ENCODE peak calls at places on chromosomes 5 and 9, in five cellular contexts. One of them, this sample, is unnamed.
A peak's percentile ranks its signal among the peaks of the same experiment; 100 is the strongest.

GRCh38 chr5:35438786-35439185 is 178.9 kb upstream of the SPEF2 start:
- DNase-seq in mesothelial cell of epicardium: no peak
- DNase-seq in suprapubic skin: no peak
- DNase-seq in GM10248: no peak
- DNase-seq in right lobe of liver: no peak
- DNase-seq in this sample: no peak

GRCh38 chr5:96120120-96120519 is 158.5 kb upstream of the ELL2 start:
- DNase-seq in mesothelial cell of epicardium: no peak
- DNase-seq in GM10248: no peak
- DNase-seq in right lobe of liver: no peak
- DNase-seq in suprapubic skin: no peak
- DNase-seq in this sample: no peak

GRCh38 chr5:40667171-40667663 is 12.5 kb upstream of the PTGER4 start:
- DNase-seq in suprapubic skin: no peak
- DNase-seq in right lobe of liver: no peak
- DNase-seq in mesothelial cell of epicardium: no peak
- DNase-seq in GM10248: no peak
- DNase-seq in this sample: no peak

GRCh38 chr9:38334234-38334633 is 58.3 kb upstream of the ALDH1B1 start:
- DNase-seq in GM10248: no peak
- DNase-seq in suprapubic skin: peak; percentile 8
- DNase-seq in right lobe of liver: no peak
- DNase-seq in mesothelial cell of epicardium: no peak
- DNase-seq in this sample: no peak

GRCh38 chr5:14452685-14453084 is 128.9 kb upstream of the OTULINL start:
- DNase-seq in suprapubic skin: no peak
- DNase-seq in right lobe of liver: no peak
- DNase-seq in GM10248: no peak
- DNase-seq in mesothelial cell of epicardium: no peak
- DNase-seq in this sample: no peak

GRCh38 chr5:56123531-56124243 is 109.4 kb downstream of the ANKRD55 start:
- DNase-seq in suprapubic skin: no peak
- DNase-seq in mesothelial cell of epicardium: no peak
- DNase-seq in GM10248: no peak
- DNase-seq in right lobe of liver: peak; percentile 55
- DNase-seq in this sample: no peak

GRCh38 chr9:95018099-95018927 is 291.8 kb downstream of the AOPEP start:
- DNase-seq in mesothelial cell of epicardium: no peak
- DNase-seq in right lobe of liver: no peak
- DNase-seq in suprapubic skin: no peak
- DNase-seq in GM10248: peak; percentile 39
- DNase-seq in this sample: no peak

GRCh38 chr5:141303756-141304155 is at the start of gene SLC25A2:
- DNase-seq in right lobe of liver: no peak
- DNase-seq in mesothelial cell of epicardium: no peak
- DNase-seq in GM10248: no peak
- DNase-seq in suprapubic skin: no peak
- DNase-seq in this sample: no peak

GRCh38 chr9:127976498-127976897 is 4.3 kb downstream of the EEIG1 start:
- DNase-seq in right lobe of liver: peak; percentile 61
- DNase-seq in suprapubic skin: no peak
- DNase-seq in GM10248: no peak
- DNase-seq in mesothelial cell of epicardium: no peak
- DNase-seq in this sample: no peak

GRCh38 chr9:125816321-125816720 is 69.1 kb downstream of the PBX3 start:
- DNase-seq in mesothelial cell of epicardium: no peak
- DNase-seq in GM10248: no peak
- DNase-seq in suprapubic skin: no peak
- DNase-seq in right lobe of liver: no peak
- DNase-seq in this sample: no peak

GRCh38 chr5:116914869-116915504 is 340.4 kb upstream of the SEMA6A start:
- DNase-seq in GM10248: no peak
- DNase-seq in right lobe of liver: no peak
- DNase-seq in suprapubic skin: no peak
- DNase-seq in mesothelial cell of epicardium: no peak
- DNase-seq in this sample: no peak

GRCh38 chr9:120413121-120414048 is 166.6 kb downstream of the CDK5RAP2 start:
- DNase-seq in suprapubic skin: no peak
- DNase-seq in GM10248: no peak
- DNase-seq in mesothelial cell of epicardium: no peak
- DNase-seq in right lobe of liver: no peak
- DNase-seq in this sample: no peak

GRCh38 chr5:102590467-102590866 is 91.7 kb upstream of the SLCO6A1 start:
- DNase-seq in mesothelial cell of epicardium: no peak
- DNase-seq in suprapubic skin: no peak
- DNase-seq in right lobe of liver: no peak
- DNase-seq in GM10248: no peak
- DNase-seq in this sample: no peak

GRCh38 chr9:95292226-95292625 is 25.3 kb downstream of the FANCC start:
- DNase-seq in suprapubic skin: no peak
- DNase-seq in GM10248: no peak
- DNase-seq in right lobe of liver: no peak
- DNase-seq in mesothelial cell of epicardium: no peak
- DNase-seq in this sample: no peak

GRCh38 chr9:13267743-13268142 is 11.7 kb downstream of the MPDZ start:
- DNase-seq in right lobe of liver: no peak
- DNase-seq in GM10248: no peak
- DNase-seq in suprapubic skin: no peak
- DNase-seq in mesothelial cell of epicardium: no peak
- DNase-seq in this sample: no peak

GRCh38 chr9:87766697-87767096 is 40.8 kb downstream of the CTSL start:
- DNase-seq in mesothelial cell of epicardium: no peak
- DNase-seq in GM10248: no peak
- DNase-seq in right lobe of liver: no peak
- DNase-seq in suprapubic skin: no peak
- DNase-seq in this sample: no peak

GRCh38 chr5:64944868-64945267 is 176.1 kb downstream of the CWC27 start:
- DNase-seq in right lobe of liver: no peak
- DNase-seq in mesothelial cell of epicardium: no peak
- DNase-seq in GM10248: no peak
- DNase-seq in suprapubic skin: no peak
- DNase-seq in this sample: no peak

GRCh38 chr9:93820667-93821306 is 134.4 kb downstream of the BARX1 start:
- DNase-seq in suprapubic skin: no peak
- DNase-seq in GM10248: no peak
- DNase-seq in mesothelial cell of epicardium: no peak
- DNase-seq in right lobe of liver: no peak
- DNase-seq in this sample: no peak

GRCh38 chr5:42989198-42989597 is 50.9 kb downstream of the ANXA2R start:
- DNase-seq in GM10248: no peak
- DNase-seq in suprapubic skin: no peak
- DNase-seq in mesothelial cell of epicardium: no peak
- DNase-seq in right lobe of liver: no peak
- DNase-seq in this sample: no peak

GRCh38 chr5:3056901-3057300 is 305.4 kb upstream of the IRX2 start:
- DNase-seq in suprapubic skin: no peak
- DNase-seq in GM10248: no peak
- DNase-seq in mesothelial cell of epicardium: no peak
- DNase-seq in right lobe of liver: no peak
- DNase-seq in this sample: no peak

GRCh38 chr9:136053757-136054142 is 41.3 kb downstream of the NACC2 start:
- DNase-seq in right lobe of liver: peak; percentile 42
- DNase-seq in suprapubic skin: no peak
- DNase-seq in mesothelial cell of epicardium: no peak
- DNase-seq in GM10248: peak; percentile 10
- DNase-seq in this sample: no peak

GRCh38 chr5:18772475-18772874 is 1138.2 kb downstream of the TAF11L14 start:
- DNase-seq in right lobe of liver: no peak
- DNase-seq in GM10248: no peak
- DNase-seq in suprapubic skin: no peak
- DNase-seq in mesothelial cell of epicardium: no peak
- DNase-seq in this sample: no peak

GRCh38 chr5:170387775-170388174 is 1.4 kb downstream of the KCNMB1 start:
- DNase-seq in mesothelial cell of epicardium: no peak
- DNase-seq in suprapubic skin: no peak
- DNase-seq in GM10248: no peak
- DNase-seq in right lobe of liver: no peak
- DNase-seq in this sample: no peak

GRCh38 chr5:88389248-88390006 is 120.8 kb upstream of the TMEM161B start:
- DNase-seq in mesothelial cell of epicardium: no peak
- DNase-seq in right lobe of liver: no peak
- DNase-seq in suprapubic skin: no peak
- DNase-seq in GM10248: no peak
- DNase-seq in this sample: no peak

GRCh38 chr9:69871143-69871834 is 50.7 kb downstream of the CFAP95 start:
- DNase-seq in suprapubic skin: no peak
- DNase-seq in right lobe of liver: no peak
- DNase-seq in GM10248: no peak
- DNase-seq in mesothelial cell of epicardium: no peak
- DNase-seq in this sample: no peak

GRCh38 chr9:2576631-2577030 is 45.0 kb upstream of the VLDLR start:
- DNase-seq in mesothelial cell of epicardium: no peak
- DNase-seq in suprapubic skin: no peak
- DNase-seq in right lobe of liver: no peak
- DNase-seq in GM10248: no peak
- DNase-seq in this sample: no peak

GRCh38 chr5:169801324-169801777 is 164.3 kb downstream of the DOCK2 start:
- DNase-seq in GM10248: no peak
- DNase-seq in suprapubic skin: no peak
- DNase-seq in mesothelial cell of epicardium: no peak
- DNase-seq in right lobe of liver: no peak
- DNase-seq in this sample: no peak

GRCh38 chr9:136628287-136628686 is 34.4 kb upstream of the EGFL7 start:
- DNase-seq in GM10248: no peak
- DNase-seq in suprapubic skin: no peak
- DNase-seq in mesothelial cell of epicardium: no peak
- DNase-seq in right lobe of liver: peak; percentile 48
- DNase-seq in this sample: no peak

GRCh38 chr5:180860887-180861822 is at the start of gene ZFP62:
- DNase-seq in GM10248: peak; percentile 92
- DNase-seq in suprapubic skin: peak; percentile 93
- DNase-seq in mesothelial cell of epicardium: peak; percentile 87
- DNase-seq in right lobe of liver: peak; percentile 94
- DNase-seq in this sample: peak; percentile 90
- TF ChIP-seq CTCF in GM10248: no peak
- TF ChIP-seq CTCF in suprapubic skin: no peak
- TF ChIP-seq CTCF in mesothelial cell of epicardium: no peak
- TF ChIP-seq CTCF in right lobe of liver: peak; percentile 12
- TF ChIP-seq CTCF in this sample: no peak

GRCh38 chr9:123107639-123108285 is 74.3 kb downstream of the GPR21 start:
- DNase-seq in GM10248: no peak
- DNase-seq in mesothelial cell of epicardium: no peak
- DNase-seq in right lobe of liver: no peak
- DNase-seq in suprapubic skin: no peak
- DNase-seq in this sample: no peak
- TF ChIP-seq CTCF in GM10248: no peak
- TF ChIP-seq CTCF in mesothelial cell of epicardium: no peak
- TF ChIP-seq CTCF in right lobe of liver: no peak
- TF ChIP-seq CTCF in suprapubic skin: no peak
- TF ChIP-seq CTCF in this sample: peak; percentile 16

DNA sequence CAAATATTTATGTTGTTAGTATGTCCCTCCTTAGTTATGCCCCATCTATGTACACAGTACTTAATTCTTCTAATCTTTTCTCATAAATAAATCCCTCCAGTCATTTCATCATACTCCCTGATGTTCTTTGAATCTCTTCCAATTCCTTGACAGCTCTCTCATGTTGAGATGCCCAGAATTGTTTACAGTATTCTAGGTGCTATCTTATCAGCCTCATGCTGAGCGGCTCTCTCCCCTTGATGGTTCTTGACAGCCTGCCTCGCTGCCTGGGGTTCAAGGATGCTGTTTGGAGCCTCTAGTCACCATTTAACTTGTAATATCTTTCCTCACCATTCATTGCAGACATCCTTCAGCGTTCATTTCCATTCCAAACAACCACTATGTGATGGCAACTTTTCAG is 799.2 kb downstream of the BRINP1 start:
- DNase-seq in right lobe of liver: no peak
- DNase-seq in GM10248: no peak
- DNase-seq in suprapubic skin: no peak
- DNase-seq in mesothelial cell of epicardium: no peak
- DNase-seq in this sample: no peak
- TF ChIP-seq CTCF in right lobe of liver: no peak
- TF ChIP-seq CTCF in GM10248: no peak
- TF ChIP-seq CTCF in suprapubic skin: no peak
- TF ChIP-seq CTCF in mesothelial cell of epicardium: no peak
- TF ChIP-seq CTCF in this sample: no peak

DNA sequence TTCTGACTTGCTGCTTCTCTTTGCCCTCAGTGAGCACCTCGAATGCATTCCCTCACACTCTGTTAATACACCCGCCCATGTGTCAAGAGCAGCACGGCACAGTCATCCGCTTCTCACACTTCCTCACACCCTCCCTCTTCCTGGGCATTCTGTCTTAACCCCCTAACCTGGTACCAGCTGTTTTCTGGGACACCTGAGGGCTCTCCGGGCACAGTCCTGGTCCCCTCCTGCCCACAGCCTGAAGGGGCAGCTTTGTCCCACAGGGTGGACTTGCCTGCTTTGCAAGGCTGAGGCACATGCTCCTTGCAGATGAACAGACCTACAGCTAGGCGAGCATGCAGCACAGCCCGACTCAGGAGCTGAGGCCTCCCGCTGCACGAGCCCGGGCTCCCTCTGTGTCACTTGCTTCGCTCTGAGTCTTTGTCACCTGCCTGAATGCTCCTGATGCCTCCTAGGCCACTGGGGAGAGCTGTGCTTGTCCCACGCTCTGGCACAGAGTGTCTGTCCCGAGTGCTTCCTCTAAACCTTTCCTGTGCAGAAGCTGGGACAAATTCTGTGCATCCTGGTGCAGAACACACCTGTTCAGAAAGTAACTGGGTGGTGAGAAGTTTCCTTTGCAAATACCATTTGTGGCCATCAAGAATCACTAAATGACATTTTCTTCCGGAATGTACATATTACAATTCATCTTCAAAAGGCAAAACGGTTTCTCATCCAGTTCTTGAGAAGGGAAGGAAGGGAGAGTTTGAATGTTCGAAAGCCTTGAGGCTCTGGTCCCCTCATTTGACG is 47.8 kb downstream of the AHRR start:
- DNase-seq in GM10248: no peak
- DNase-seq in mesothelial cell of epicardium: no peak
- DNase-seq in right lobe of liver: peak; percentile 27
- DNase-seq in suprapubic skin: peak; percentile 65
- DNase-seq in this sample: peak; percentile 4
- TF ChIP-seq CTCF in GM10248: no peak
- TF ChIP-seq CTCF in mesothelial cell of epicardium: no peak
- TF ChIP-seq CTCF in right lobe of liver: no peak
- TF ChIP-seq CTCF in suprapubic skin: no peak
- TF ChIP-seq CTCF in this sample: no peak

This sample was measured in progenitor cell of endocrine pancreas.